ENCODE peak calls at places on chromosome 9, in ten cellular contexts. R is kidney epithelial cell, E is pancreas, D is neural progenitor cell, W is fibroblast of pulmonary artery, S is endothelial cell of umbilical vein, Z is Peyer's patch, I is upper lobe of right lung, Y is endodermal cell, V is mammary epithelial cell. K is an unnamed sample.
A peak's percentile ranks its signal among the peaks of the same experiment; 100 is the strongest.

GRCh38 chr9:83956288-83957028 is 23.6 kb downstream of the HNRNPK start:
- DNase-seq in R (no peak), W (peak; percentile 61), V (no peak), Z (peak; percentile 95), D (no peak), I (peak; percentile 94), S (no peak), E (peak; percentile 88), Y (peak; percentile 59), K (no peak)

GRCh38 chr9:99859395-99859980 is 37.8 kb downstream of the NR4A3 start:
- DNase-seq in E (no peak), V (peak; percentile 28), R (no peak), I (no peak), Y (peak; percentile 53), D (peak; percentile 64), Z (no peak), W (peak; percentile 63), S (no peak), K (peak; percentile 10)

GRCh38 chr9:129164246-129164930 is 13.7 kb downstream of the IER5L start:
- DNase-seq in Z (no peak), S (no peak), Y (no peak), V (no peak), W (peak; percentile 71), E (no peak), I (no peak), D (peak; percentile 57), R (no peak), K (no peak)

GRCh38 chr9:35237303-35237702 is 75.5 kb downstream of the UNC13B start:
- DNase-seq in W (no peak), E (no peak), Y (peak; percentile 49), S (no peak), Z (no peak), D (no peak), V (no peak), R (no peak), I (no peak), K (no peak)

GRCh38 chr9:5230554-5230953 is 665 bp upstream of the INSL4 start:
- DNase-seq in Y (no peak), W (no peak), R (no peak), E (no peak), I (no peak), S (no peak), V (no peak), D (no peak), Z (no peak), K (no peak)

GRCh38 chr9:101564252-101564651 is 30.5 kb downstream of the PPP3R2 start:
- DNase-seq in R (no peak), I (no peak), W (no peak), E (no peak), V (no peak), S (no peak), Y (no peak), D (no peak), Z (no peak), K (no peak)

GRCh38 chr9:129497064-129497836 is 123.7 kb downstream of the C9orf50 start:
- DNase-seq in E (peak; percentile 69), Z (no peak), I (peak; percentile 71), D (no peak), S (peak; percentile 15), W (no peak), Y (no peak), R (no peak), V (no peak), K (no peak)

GRCh38 chr9:119761737-119762136 is 392.5 kb upstream of the BRINP1 start:
- DNase-seq in W (no peak), D (no peak), I (no peak), R (peak; percentile 18), Y (no peak), S (no peak), Z (no peak), E (no peak), V (no peak), K (no peak)

GRCh38 chr9:91515074-91515687 is 91.5 kb upstream of the NFIL3 start:
- DNase-seq in S (peak; percentile 3), V (peak; percentile 60), D (no peak), I (no peak), W (peak; percentile 94), Y (no peak), Z (no peak), R (peak; percentile 81), E (no peak), K (peak; percentile 75)

GRCh38 chr9:119368681-119369581 is at the start of gene BRINP1:
- DNase-seq in R (peak; percentile 26), S (no peak), E (peak; percentile 66), I (peak; percentile 65), V (peak; percentile 76), Z (peak; percentile 51), W (peak; percentile 4), Y (peak; percentile 91), D (peak; percentile 69), K (no peak)

GRCh38 chr9:113572076-113572861 is 108.7 kb downstream of the RGS3 start:
- DNase-seq in V (no peak), Z (no peak), Y (peak; percentile 40), I (peak; percentile 51), R (no peak), S (no peak), E (peak; percentile 30), D (no peak), W (no peak), K (no peak)

GRCh38 chr9:75198436-75198835 is 110.1 kb downstream of the OSTF1 start:
- DNase-seq in R (no peak), Z (no peak), E (no peak), S (no peak), Y (peak; percentile 80), W (no peak), I (no peak), D (peak; percentile 47), V (no peak), K (no peak)
- TF ChIP-seq CTCF in R (no peak), Z (no peak), E (no peak), S (no peak), Y (peak; percentile 72), W (no peak), I (no peak), D (peak; percentile 48), V (no peak), K (no peak)

DNA sequence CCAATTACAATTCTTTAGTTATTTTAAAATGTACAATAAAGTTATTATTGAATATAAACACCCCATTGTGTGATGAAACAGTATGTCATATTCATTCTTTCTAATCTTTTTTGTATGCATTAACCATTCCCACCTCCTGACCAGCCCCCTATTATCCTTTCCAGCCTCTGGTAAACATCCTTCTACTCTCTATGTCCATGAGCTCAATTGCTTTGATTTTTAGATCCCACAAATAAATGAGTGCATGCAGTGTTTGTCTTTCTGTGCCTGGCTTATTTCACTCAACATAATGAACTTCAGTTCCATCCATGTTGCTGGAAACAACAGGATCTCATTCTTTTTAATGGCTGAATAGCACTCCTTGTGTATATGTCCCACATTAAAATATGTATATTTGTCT is 1858.9 kb upstream of the C9orf72 start:
- DNase-seq in S (no peak), Z (no peak), E (no peak), V (no peak), Y (no peak), R (no peak), W (no peak), D (no peak), I (no peak), K (no peak)
- TF ChIP-seq CTCF in S (no peak), Z (no peak), E (no peak), V (no peak), Y (no peak), R (no peak), W (no peak), D (no peak), I (no peak), K (no peak)

DNA sequence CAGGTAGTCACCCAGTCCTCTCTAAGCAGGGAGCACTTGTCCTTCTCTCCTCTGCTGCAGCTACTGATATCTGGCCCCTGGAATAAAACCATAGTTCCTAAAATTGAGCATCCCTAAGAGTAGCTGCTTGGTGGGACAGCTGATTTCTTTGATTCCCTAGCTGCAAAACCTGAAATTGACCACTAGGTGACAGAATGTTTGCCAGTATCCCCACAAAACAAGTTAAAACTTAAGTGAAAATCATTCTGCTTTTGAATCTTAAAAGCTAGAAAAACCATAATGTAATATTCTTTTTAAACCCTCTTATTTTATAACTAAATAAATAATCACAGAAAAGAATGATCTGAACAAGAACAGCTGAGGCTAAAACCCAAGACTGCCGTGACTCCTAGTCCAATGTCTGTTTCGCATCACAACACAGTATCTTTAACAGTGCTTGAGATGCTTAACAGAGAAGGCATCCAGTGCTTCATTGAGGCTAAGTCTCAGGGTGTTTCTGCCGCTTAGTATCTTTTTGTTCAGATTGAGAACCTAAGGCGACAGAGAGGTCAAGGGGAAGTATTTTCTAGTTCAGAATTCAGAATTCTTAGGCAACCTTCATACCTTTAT is 24.4 kb upstream of the TAL2 start:
- DNase-seq in I (no peak), R (no peak), Z (no peak), D (no peak), S (no peak), E (no peak), W (no peak), V (no peak), Y (no peak), K (no peak)
- TF ChIP-seq CTCF in I (no peak), R (peak; percentile 49), Z (peak; percentile 29), D (peak; percentile 72), S (peak; percentile 19), E (no peak), W (peak; percentile 53), V (peak; percentile 54), Y (peak; percentile 82), K (peak; percentile 61)

GRCh38 chr9:117187498-117187897 is 227.4 kb downstream of the ASTN2 start:
- DNase-seq in R (no peak), E (no peak), V (no peak), D (no peak), Z (no peak), S (no peak), W (no peak), Y (no peak), I (no peak), K (no peak)
- TF ChIP-seq CTCF in R (no peak), E (no peak), V (no peak), D (no peak), Z (no peak), S (no peak), W (no peak), Y (no peak), I (no peak), K (no peak)

DNA sequence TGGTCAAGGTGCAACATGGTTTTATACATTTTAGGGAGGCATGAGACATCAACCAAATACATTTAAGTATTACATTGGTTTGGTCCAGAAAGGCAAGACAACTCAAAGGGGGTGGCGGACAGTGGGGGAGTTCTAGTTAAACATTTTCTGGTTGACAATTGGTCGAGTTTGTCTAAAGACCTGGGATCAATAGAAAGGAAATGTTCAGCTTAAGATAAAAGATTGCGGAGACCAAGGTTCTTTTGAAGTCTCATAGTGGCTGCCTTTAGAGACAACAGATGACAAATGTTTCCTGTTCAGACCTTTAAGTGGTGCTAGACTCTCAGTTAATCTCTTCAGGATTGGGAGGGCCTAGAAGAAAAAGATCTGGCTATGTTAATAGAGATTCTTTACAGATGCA is 47.7 kb upstream of the TTC39B start:
- DNase-seq in Y (peak; percentile 71), I (no peak), W (no peak), D (no peak), R (no peak), S (no peak), E (no peak), V (no peak), Z (no peak), K (no peak)
- TF ChIP-seq CTCF in Y (no peak), I (no peak), W (no peak), D (no peak), R (no peak), S (no peak), E (no peak), V (no peak), Z (no peak), K (no peak)

GRCh38 chr9:30036558-30036957 is 2347.9 kb upstream of the ACO1 start:
- DNase-seq in I (no peak), D (no peak), R (no peak), S (no peak), E (no peak), W (no peak), Y (no peak), V (no peak), Z (no peak), K (no peak)

GRCh38 chr9:30039712-30040111 is 2344.7 kb upstream of the ACO1 start:
- DNase-seq in Y (no peak), D (no peak), Z (no peak), W (no peak), E (no peak), I (no peak), S (no peak), V (no peak), R (no peak), K (no peak)
- TF ChIP-seq CTCF in Y (peak; percentile 56), D (peak; percentile 30), Z (no peak), W (no peak), E (no peak), I (no peak), S (no peak), V (peak; percentile 6), R (no peak), K (no peak)

K was measured in AG09309.